ENCODE peak calls at places on chromosomes 13 and 19, in eight cellular contexts. A is BE2C; V is neuronal stem cell; Z is GM12891; Y is B cell; K is activated CD4-positive, alpha-beta T cell treated with anti-CD3 and anti-CD28 coated beads, Interleukin-2, amount 10 ng/mL, durations not matched to agents 24 days and 14 days; H is GF-D8; P is fibroblast of lung. C is an unnamed sample.

GRCh38 chr19:39327990-39328705 is 7.5 kb upstream of the LRFN1 start:
- DNase-seq in H (no peak), K (peak), Z (no peak), A (peak), V (peak), P (peak), Y (peak), C (peak)

GRCh38 chr13:51643114-51643881 is 59.0 kb downstream of the WDFY2 start:
- DNase-seq in V (no peak), H (no peak), K (no peak), P (peak), A (no peak), Z (no peak), Y (no peak), C (peak)

GRCh38 chr19:21878646-21879045 is 42.7 kb upstream of the ZNF43 start:
- DNase-seq in K (no peak), Z (no peak), A (no peak), P (no peak), H (no peak), Y (no peak), V (no peak), C (no peak)

GRCh38 chr13:20090349-20090748 is 70.5 kb downstream of the GJA3 start:
- DNase-seq in K (no peak), Y (no peak), H (no peak), Z (no peak), P (peak), V (no peak), A (no peak), C (no peak)

GRCh38 chr19:6772028-6772865 is at the start of gene VAV1:
- DNase-seq in A (no peak), Z (peak), K (peak), V (no peak), Y (peak), P (no peak), H (peak), C (peak)

GRCh38 chr13:38542601-38543000 is 144.3 kb upstream of the FREM2 start:
- DNase-seq in Z (no peak), P (no peak), A (no peak), V (no peak), Y (no peak), H (no peak), K (no peak), C (no peak)

GRCh38 chr13:24985102-24985501 is 110.8 kb upstream of the PABPC3 start:
- DNase-seq in Z (no peak), Y (no peak), A (no peak), K (no peak), V (no peak), P (no peak), H (no peak), C (no peak)

GRCh38 chr19:17243340-17243853 is 2.3 kb downstream of the NR2F6 start:
- DNase-seq in H (no peak), Y (no peak), K (no peak), P (no peak), A (no peak), V (no peak), Z (no peak), C (no peak)

GRCh38 chr19:43316591-43317319 is 36.7 kb upstream of the CD177 start:
- DNase-seq in Z (no peak), P (peak), K (no peak), V (no peak), A (peak), Y (no peak), H (no peak), C (no peak)

GRCh38 chr13:31011193-31011860 is 78.9 kb downstream of the TEX26 start:
- DNase-seq in Y (no peak), K (no peak), Z (no peak), V (no peak), H (no peak), P (no peak), A (no peak), C (no peak)

GRCh38 chr13:60448907-60449510 is 52.0 kb downstream of the TDRD3 start:
- DNase-seq in Y (no peak), H (peak), V (peak), A (peak), K (peak), Z (no peak), P (peak), C (peak)

GRCh38 chr19:55691561-55692481 is 16.8 kb downstream of the EPN1 start:
- DNase-seq in V (no peak), K (no peak), H (no peak), Z (no peak), P (no peak), A (no peak), Y (no peak), C (no peak)

GRCh38 chr19:52522555-52522954 is 4.9 kb upstream of the ZNF808 start:
- DNase-seq in K (no peak), Z (no peak), A (no peak), H (no peak), V (no peak), P (no peak), Y (no peak), C (no peak)

GRCh38 chr19:40494191-40494838 is 27.5 kb downstream of the SPTBN4 start:
- DNase-seq in P (no peak), V (no peak), H (no peak), A (no peak), Y (no peak), K (no peak), Z (no peak), C (no peak)

GRCh38 chr13:42354246-42355117 is 82.5 kb downstream of the AKAP11 start:
- DNase-seq in Y (no peak), K (peak), P (peak), Z (no peak), A (no peak), V (no peak), H (no peak), C (peak)

GRCh38 chr13:73938375-73939070 is 195.7 kb downstream of the KLF12 start:
- DNase-seq in P (peak), A (no peak), H (no peak), K (no peak), V (peak), Z (no peak), Y (no peak), C (no peak)

GRCh38 chr13:67015976-67016600 is 214.0 kb downstream of the PCDH9 start:
- DNase-seq in K (no peak), Z (no peak), H (no peak), A (no peak), V (no peak), Y (no peak), P (no peak), C (no peak)

GRCh38 chr13:40087021-40088002 is 431.9 kb downstream of the COG6 start:
- DNase-seq in Z (no peak), P (no peak), Y (no peak), H (no peak), A (no peak), V (peak), K (no peak), C (no peak)

GRCh38 chr19:37304190-37304883 is 66.6 kb upstream of the ZNF527 start:
- DNase-seq in P (peak), Z (no peak), V (peak), Y (no peak), A (peak), K (no peak), H (no peak), C (no peak)

GRCh38 chr13:34070006-34070405 is 252.1 kb downstream of the RFC3 start:
- DNase-seq in V (no peak), H (no peak), P (peak), Z (no peak), A (no peak), K (no peak), Y (no peak), C (no peak)

GRCh38 chr13:109862627-109863026 is 76.2 kb upstream of the IRS2 start:
- DNase-seq in H (no peak), Z (no peak), V (no peak), K (no peak), A (no peak), Y (no peak), P (peak), C (peak)

GRCh38 chr13:42946927-42947326 is 45.1 kb downstream of the EPSTI1 start:
- DNase-seq in Z (no peak), V (no peak), Y (no peak), H (no peak), A (no peak), K (no peak), P (peak), C (peak)